ENCODE peak calls at places on chromosomes 6 and 20, in six cellular contexts. B, O, Y, Z, C and D are unnamed samples.

GRCh38 chr6:73145690-73146089 is 79.6 kb downstream of the KHDC1L start:
- DNase-seq in Y (no peak), O (no peak), B (no peak), C (no peak), Z (no peak), D (no peak)

GRCh38 chr6:157637941-157638340 is 185.1 kb upstream of the SNX9 start:
- DNase-seq in O (no peak), C (no peak), Y (no peak), Z (no peak), B (no peak), D (no peak)

GRCh38 chr6:20699402-20699801 is 165.1 kb downstream of the CDKAL1 start:
- DNase-seq in O (no peak), Z (no peak), B (peak), C (no peak), Y (no peak), D (no peak)

GRCh38 chr6:41602422-41602743 is 35.9 kb upstream of the MDFI start:
- DNase-seq in Z (no peak), Y (no peak), B (no peak), O (no peak), C (no peak), D (no peak)

GRCh38 chr6:142871910-142872331 is 73.1 kb downstream of the HIVEP2 start:
- DNase-seq in Y (no peak), C (no peak), O (peak), B (no peak), Z (no peak), D (peak)

GRCh38 chr20:49769125-49769581 is 43.5 kb upstream of the SLC9A8 start:
- DNase-seq in Y (no peak), B (no peak), Z (no peak), O (no peak), C (no peak), D (no peak)

GRCh38 chr20:41594514-41595322 is 23.5 kb downstream of the CHD6 start:
- DNase-seq in O (no peak), C (no peak), B (no peak), Y (no peak), Z (no peak), D (no peak)

GRCh38 chr6:7188492-7188891 is 80.7 kb downstream of the RREB1 start:
- DNase-seq in C (no peak), Y (no peak), B (no peak), O (peak), Z (no peak), D (no peak)

GRCh38 chr20:35611482-35611881 is 4.1 kb upstream of the SPAG4 start:
- DNase-seq in Z (no peak), Y (no peak), O (no peak), B (no peak), C (no peak), D (no peak)

GRCh38 chr6:114564302-114564933 is 221.6 kb upstream of the HS3ST5 start:
- DNase-seq in Z (no peak), C (no peak), O (no peak), Y (no peak), B (no peak), D (no peak)

GRCh38 chr6:42315991-42316378 is 98.3 kb upstream of the MRPS10 start:
- DNase-seq in C (no peak), Y (no peak), O (peak), B (no peak), Z (no peak), D (peak)

GRCh38 chr6:41336824-41337223 is 1.4 kb downstream of the NCR2 start:
- DNase-seq in Y (no peak), C (no peak), B (peak), Z (no peak), O (no peak), D (no peak)

GRCh38 chr20:5675103-5676091 is 74.8 kb upstream of the SHLD1 start:
- DNase-seq in O (peak), B (no peak), C (no peak), Y (no peak), Z (no peak), D (no peak)

GRCh38 chr6:112413805-112414204 is 66.7 kb downstream of the RFPL4B start:
- DNase-seq in C (no peak), Z (no peak), Y (no peak), B (no peak), O (no peak), D (peak)

GRCh38 chr20:47187450-47188195 is 168.9 kb downstream of the ZMYND8 start:
- DNase-seq in O (peak), Z (no peak), Y (no peak), B (no peak), C (no peak), D (peak)

GRCh38 chr6:94127716-94128115 is 708.4 kb upstream of the EPHA7 start:
- DNase-seq in Z (no peak), B (no peak), Y (no peak), C (no peak), O (no peak), D (no peak)

GRCh38 chr6:13089296-13089994 is 238.9 kb downstream of the TBC1D7 start:
- DNase-seq in Z (no peak), B (no peak), Y (no peak), C (no peak), O (no peak), D (no peak)